ENCODE peak calls at places on chromosome 22, in four cellular contexts. V is K562, W is GM12891, P is GM12878. B is an unnamed sample.

GRCh38 chr22:45428391-45429385 is 15.2 kb downstream of the RIBC2 start:
- DNase-seq in V (no peak), W (no peak), P (no peak), B (no peak)

GRCh38 chr22:44362249-44363040 is 49.7 kb upstream of the SHISAL1 start:
- DNase-seq in V (no peak), W (no peak), P (no peak), B (no peak)

GRCh38 chr22:23769321-23769965 is 1.7 kb upstream of the CHCHD10 start:
- DNase-seq in V (no peak), W (no peak), P (no peak), B (no peak)

GRCh38 chr22:38177044-38177443 is 4.6 kb downstream of the PLA2G6 start:
- DNase-seq in V (no peak), W (no peak), P (no peak), B (no peak)

GRCh38 chr22:44737414-44738346 is 14.7 kb upstream of the ARHGAP8 start:
- DNase-seq in V (no peak), W (no peak), P (no peak), B (no peak)

GRCh38 chr22:44166448-44166847 is 14.3 kb upstream of the PARVG start:
- DNase-seq in V (no peak), W (no peak), P (no peak), B (no peak)

GRCh38 chr22:36613958-36614357 is 85.0 kb upstream of the EIF3D start:
- DNase-seq in V (no peak), W (no peak), P (no peak), B (no peak)

GRCh38 chr22:27752771-27753170 is 48.8 kb downstream of the MN1 start:
- DNase-seq in V (no peak), W (no peak), P (no peak), B (no peak)

GRCh38 chr22:50186789-50187523 is 1.2 kb downstream of the TRABD start:
- DNase-seq in V (peak; percentile 44), W (no peak), P (no peak), B (peak; percentile 47)

GRCh38 chr22:50436841-50437341 is 37.9 kb downstream of the SBF1 start:
- DNase-seq in V (no peak), W (no peak), P (no peak), B (no peak)

GRCh38 chr22:20205964-20206708 is 55.3 kb upstream of the CCDC188 start:
- DNase-seq in V (peak; percentile 99), W (peak; percentile 72), P (peak; percentile 54), B (peak; percentile 80)

GRCh38 chr22:36510966-36511881 is 4.4 kb upstream of the FOXRED2 start:
- DNase-seq in V (peak; percentile 56), W (no peak), P (no peak), B (no peak)

DNA sequence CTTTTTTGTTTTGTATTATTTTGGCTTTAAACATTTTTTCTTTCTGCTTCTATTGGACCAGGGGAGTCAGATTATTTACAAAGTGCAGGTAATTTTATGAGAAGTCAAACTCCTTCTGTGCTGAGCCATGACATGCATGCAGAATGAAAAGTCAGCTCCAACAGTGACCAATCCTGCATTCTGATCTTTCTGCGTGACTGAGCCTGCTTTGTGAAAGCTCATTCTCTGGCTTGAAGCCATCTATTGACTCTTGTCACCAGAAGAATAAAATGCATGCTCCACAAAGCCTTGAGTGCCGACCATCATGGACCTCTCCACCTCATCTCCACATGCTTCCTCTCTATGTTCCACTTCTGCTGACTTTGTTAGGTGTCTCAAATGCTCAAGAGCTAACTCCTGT is 50.2 kb downstream of the MIAT start:
- DNase-seq in V (no peak), W (no peak), P (no peak), B (no peak)
- TF ChIP-seq SPI1 in V (no peak), W (no peak), P (no peak), B (no peak)

GRCh38 chr22:31250740-31251330 is 38.7 kb downstream of the LIMK2 start:
- DNase-seq in V (no peak), W (no peak), P (no peak), B (no peak)
- TF ChIP-seq SPI1 in V (no peak), W (no peak), P (no peak), B (no peak)

DNA sequence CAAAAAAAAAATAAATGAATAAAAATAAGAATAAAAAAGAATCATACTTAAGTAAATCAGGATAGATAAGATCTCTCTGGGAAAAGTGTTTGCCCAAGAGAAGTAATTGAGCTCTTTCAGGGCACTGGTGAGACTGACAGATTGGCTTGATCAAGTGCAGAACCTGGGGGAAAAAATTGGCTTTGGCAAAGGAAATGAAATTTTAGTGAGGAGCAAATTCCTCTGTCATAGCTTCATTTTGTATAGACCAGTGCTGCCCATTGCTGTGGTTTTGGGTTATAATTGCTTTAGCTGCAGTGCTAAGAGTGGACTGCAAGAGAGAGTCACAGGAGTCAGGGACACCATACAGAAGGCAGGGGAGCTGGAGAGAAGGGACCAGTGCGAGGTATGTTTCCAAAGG is 35.7 kb downstream of the SFI1 start:
- DNase-seq in V (no peak), W (no peak), P (no peak), B (no peak)
- TF ChIP-seq SPI1 in V (no peak), W (no peak), P (no peak), B (no peak)

GRCh38 chr22:48744967-48745841 is 1082.5 kb downstream of the BRD1 start:
- DNase-seq in V (no peak), W (no peak), P (no peak), B (no peak)
- TF ChIP-seq SPI1 in V (no peak), W (no peak), P (no peak), B (no peak)

GRCh38 chr22:35480627-35481565 is 59.7 kb upstream of the RASD2 start:
- DNase-seq in V (peak; percentile 9), W (no peak), P (no peak), B (no peak)

GRCh38 chr22:35477911-35478582 is 62.6 kb upstream of the RASD2 start:
- DNase-seq in V (peak; percentile 78), W (no peak), P (no peak), B (peak; percentile 84)

GRCh38 chr22:35482311-35482710 is 58.3 kb upstream of the RASD2 start:
- DNase-seq in V (no peak), W (no peak), P (no peak), B (no peak)

GRCh38 chr22:35480143-35480542 is 60.5 kb upstream of the RASD2 start:
- DNase-seq in V (no peak), W (no peak), P (no peak), B (no peak)

DNA sequence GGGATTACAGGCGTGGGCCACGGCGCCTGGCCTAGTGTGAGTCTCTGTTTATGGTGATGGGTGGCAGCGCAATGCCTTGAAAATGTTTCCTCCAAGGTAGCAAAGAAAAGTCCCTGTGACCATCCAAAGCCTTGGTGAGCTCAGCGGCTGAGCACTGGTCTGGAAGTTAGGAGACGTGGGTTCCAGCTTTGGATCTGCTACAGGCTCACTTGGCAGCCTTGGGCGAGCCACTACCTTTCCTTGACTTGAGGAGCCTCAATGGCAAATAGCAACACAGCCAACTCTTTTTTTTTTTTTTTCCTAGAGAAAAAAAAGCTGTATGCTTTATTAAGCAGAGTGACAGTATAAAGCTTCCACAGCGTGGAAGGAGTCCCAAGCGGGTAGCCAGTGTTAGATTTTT is 61.3 kb upstream of the RASD2 start:
- DNase-seq in V (no peak), W (no peak), P (no peak), B (no peak)
- TF ChIP-seq SPI1 in V (no peak), W (no peak), P (no peak), B (no peak)

GRCh38 chr22:30892731-30893221 is 75.8 kb downstream of the MORC2 start:
- DNase-seq in V (no peak), W (no peak), P (no peak), B (no peak)
- TF ChIP-seq SPI1 in V (no peak), W (no peak), P (no peak), B (no peak)

GRCh38 chr22:21446128-21446826 is 20.9 kb upstream of the TMEM191C start:
- DNase-seq in V (no peak), W (no peak), P (no peak), B (no peak)

GRCh38 chr22:21444701-21445436 is 22.3 kb upstream of the TMEM191C start:
- DNase-seq in V (no peak), W (no peak), P (no peak), B (peak; percentile 16)

GRCh38 chr22:21445437-21446127 is 21.6 kb upstream of the TMEM191C start:
- DNase-seq in V (no peak), W (no peak), P (no peak), B (no peak)

GRCh38 chr22:21443057-21443734 is 24.0 kb upstream of the TMEM191C start:
- DNase-seq in V (no peak), W (no peak), P (no peak), B (no peak)

DNA sequence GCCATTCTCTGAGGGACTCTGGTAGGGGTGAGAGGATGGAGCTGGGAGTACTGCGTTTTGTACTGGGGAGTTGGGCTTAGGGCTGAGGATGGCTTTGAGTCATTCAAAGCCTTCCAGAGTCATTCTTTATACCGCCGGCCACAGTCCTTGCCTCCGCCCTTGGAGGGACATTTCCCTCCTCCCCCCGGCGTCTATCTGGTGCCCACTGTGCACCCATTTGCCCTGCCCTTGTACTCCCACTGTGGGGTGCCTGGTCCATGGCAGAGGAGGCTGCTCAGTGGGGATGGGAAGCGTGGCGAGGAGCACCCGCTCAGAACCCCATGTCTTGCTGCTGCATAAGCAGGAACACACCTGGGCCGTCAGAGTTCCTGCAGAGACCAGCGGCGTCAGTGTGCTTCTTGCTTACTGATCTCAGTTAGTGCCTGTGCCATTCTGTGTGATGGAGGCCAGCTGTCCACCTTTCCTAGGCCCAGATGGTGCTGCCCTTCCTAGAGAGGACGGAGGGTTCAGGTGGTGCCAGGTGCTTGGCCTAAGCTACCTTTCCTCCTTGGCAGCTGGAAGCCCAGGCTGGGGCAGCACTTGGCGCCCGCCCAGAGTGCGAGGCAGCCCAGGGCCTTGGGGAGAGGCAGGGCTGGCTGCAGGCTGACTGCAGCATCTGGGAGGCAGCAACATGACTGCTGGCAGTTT is 23.3 kb upstream of the TMEM191C start:
- DNase-seq in V (no peak), W (no peak), P (no peak), B (no peak)
- TF ChIP-seq SPI1 in V (no peak), W (no peak), P (no peak), B (no peak)

GRCh38 chr22:46546466-46547178 is 9.2 kb upstream of the CELSR1 start:
- DNase-seq in V (no peak), W (no peak), P (no peak), B (no peak)
- TF ChIP-seq SPI1 in V (no peak), W (no peak), P (no peak), B (no peak)